ENCODE peak calls at places on chromosomes 2 and 18, in eight cellular contexts. H is A549, A is heart left ventricle, K is stomach, L is right lobe of liver, G is Peyer's patch, T is lower leg skin, Q is uterus. Y is an unnamed sample.

GRCh38 chr2:102187191-102188150 is 648 bp downstream of the IL1RL2 start:
- DNase-seq in L (peak), H (no peak), A (peak), K (peak), Q (peak), T (peak), G (peak), Y (peak)

GRCh38 chr2:43877782-43878464 is 39.2 kb downstream of the ABCG8 start:
- DNase-seq in K (peak), Q (peak), G (peak), T (peak), A (peak), L (peak), H (peak), Y (no peak)

GRCh38 chr18:64474279-64474678 is 325.4 kb upstream of the LINC00305 start:
- DNase-seq in G (no peak), T (no peak), K (no peak), H (no peak), Q (no peak), A (no peak), L (no peak), Y (no peak)

GRCh38 chr18:73352546-73352945 is 484.8 kb upstream of the NETO1 start:
- DNase-seq in K (no peak), A (peak), L (no peak), T (no peak), Q (no peak), H (no peak), G (no peak), Y (no peak)

GRCh38 chr2:236338495-236339184 is 74.4 kb upstream of the ASB18 start:
- DNase-seq in G (no peak), A (peak), K (no peak), Q (no peak), L (no peak), H (no peak), T (peak), Y (no peak)

GRCh38 chr2:73907840-73908452 is 15.1 kb downstream of the ACTG2 start:
- DNase-seq in T (peak), K (no peak), G (no peak), Q (no peak), A (no peak), H (peak), L (no peak), Y (no peak)

GRCh38 chr2:109166811-109167210 is 37.8 kb downstream of the SH3RF3 start:
- DNase-seq in G (no peak), T (peak), K (no peak), A (no peak), L (no peak), H (no peak), Q (no peak), Y (no peak)

GRCh38 chr2:156459720-156460119 is 23.5 kb downstream of the GPD2 start:
- DNase-seq in Q (no peak), T (no peak), L (no peak), G (no peak), K (peak), A (peak), H (no peak), Y (no peak)

GRCh38 chr18:8011906-8012305 is 444.8 kb downstream of the PTPRM start:
- DNase-seq in H (no peak), K (no peak), L (no peak), T (no peak), Q (no peak), A (no peak), G (no peak), Y (no peak)

GRCh38 chr18:2002178-2002577 is 569.1 kb downstream of the METTL4 start:
- DNase-seq in T (no peak), A (no peak), G (no peak), L (no peak), H (no peak), K (no peak), Q (no peak), Y (no peak)

GRCh38 chr2:182444170-182444569 is 17.3 kb upstream of the PDE1A start:
- DNase-seq in A (no peak), T (no peak), G (no peak), K (no peak), L (no peak), Q (no peak), H (no peak), Y (no peak)

GRCh38 chr2:80454628-80455027 is 150.1 kb upstream of the LRRTM1 start:
- DNase-seq in A (peak), L (no peak), K (no peak), G (no peak), H (no peak), Q (no peak), T (no peak), Y (no peak)

GRCh38 chr18:74420926-74421325 is 36.2 kb downstream of the DIPK1C start:
- DNase-seq in H (no peak), Q (no peak), K (no peak), L (no peak), A (no peak), T (no peak), G (no peak), Y (no peak)

GRCh38 chr2:235170536-235171510 is 219.0 kb downstream of the SH3BP4 start:
- DNase-seq in G (no peak), H (peak), T (no peak), Q (no peak), A (no peak), L (no peak), K (no peak), Y (no peak)

GRCh38 chr2:142857247-142858154 is 20.0 kb upstream of the KYNU start:
- DNase-seq in T (no peak), L (no peak), G (no peak), K (no peak), Q (no peak), H (no peak), A (no peak), Y (no peak)

GRCh38 chr18:29779096-29779495 is 1263.4 kb downstream of the DSC3 start:
- DNase-seq in A (no peak), G (no peak), H (no peak), L (no peak), K (no peak), Q (no peak), T (no peak), Y (no peak)

GRCh38 chr2:118417417-118418125 is 329.3 kb downstream of the INSIG2 start:
- DNase-seq in H (no peak), A (no peak), L (no peak), Q (no peak), G (no peak), T (no peak), K (no peak), Y (no peak)

GRCh38 chr2:16656784-16657391 is 8.7 kb downstream of the CYRIA start:
- DNase-seq in A (peak), G (no peak), Q (no peak), L (peak), T (peak), H (no peak), K (no peak), Y (no peak)

GRCh38 chr2:195659114-195659513 is 2.1 kb downstream of the SLC39A10 start:
- DNase-seq in H (peak), L (no peak), K (no peak), Q (no peak), A (no peak), G (no peak), T (no peak), Y (no peak)

GRCh38 chr2:206846331-206846730 is 80.9 kb downstream of the FASTKD2 start:
- DNase-seq in A (no peak), H (no peak), Q (no peak), K (no peak), T (no peak), G (no peak), L (no peak), Y (no peak)

GRCh38 chr2:175218551-175218950 is 37.0 kb upstream of the ATP5MC3 start:
- DNase-seq in T (no peak), G (no peak), A (no peak), Q (no peak), K (no peak), H (no peak), L (no peak), Y (no peak)

GRCh38 chr2:74374509-74375205 is 5.5 kb downstream of the DCTN1 start:
- DNase-seq in Q (peak), K (peak), G (peak), T (no peak), H (peak), A (peak), L (no peak), Y (peak)

GRCh38 chr18:75592527-75592926 is 165.0 kb upstream of the SMIM21 start:
- DNase-seq in H (peak), T (no peak), Q (no peak), A (no peak), G (no peak), K (no peak), L (no peak), Y (no peak)

GRCh38 chr2:141942006-141942789 is 188.6 kb downstream of the LRP1B start:
- DNase-seq in H (no peak), Q (no peak), G (no peak), A (no peak), L (no peak), T (no peak), K (no peak), Y (no peak)

GRCh38 chr2:147488472-147488871 is 356.4 kb upstream of the ACVR2A start:
- DNase-seq in A (no peak), G (peak), K (no peak), L (no peak), H (no peak), T (no peak), Q (no peak), Y (no peak)

GRCh38 chr2:76447294-76447693 is 736.6 kb upstream of the GCFC2 start:
- DNase-seq in A (no peak), L (no peak), G (no peak), K (no peak), T (no peak), H (no peak), Q (no peak), Y (no peak)

GRCh38 chr2:101794141-101794540 is 96.6 kb downstream of the MAP4K4 start:
- DNase-seq in T (no peak), K (no peak), H (no peak), Q (no peak), L (no peak), G (no peak), A (no peak), Y (no peak)

GRCh38 chr2:68716948-68717661 is 17.5 kb upstream of the ARHGAP25 start:
- DNase-seq in L (no peak), K (no peak), G (no peak), Q (no peak), H (no peak), T (no peak), A (no peak), Y (no peak)

GRCh38 chr2:149601141-149601796 is 13.7 kb upstream of the MMADHC start:
- DNase-seq in L (no peak), H (no peak), T (no peak), Q (no peak), A (no peak), G (no peak), K (no peak), Y (no peak)

GRCh38 chr2:28117104-28117596 is 226.6 kb downstream of the BABAM2 start:
- DNase-seq in G (no peak), T (no peak), K (no peak), A (no peak), H (peak), Q (no peak), L (no peak), Y (no peak)

GRCh38 chr18:23951206-23951605 is 63.3 kb upstream of the TTC39C start:
- DNase-seq in A (no peak), K (no peak), G (no peak), T (no peak), Q (no peak), L (no peak), H (no peak), Y (no peak)

DNA sequence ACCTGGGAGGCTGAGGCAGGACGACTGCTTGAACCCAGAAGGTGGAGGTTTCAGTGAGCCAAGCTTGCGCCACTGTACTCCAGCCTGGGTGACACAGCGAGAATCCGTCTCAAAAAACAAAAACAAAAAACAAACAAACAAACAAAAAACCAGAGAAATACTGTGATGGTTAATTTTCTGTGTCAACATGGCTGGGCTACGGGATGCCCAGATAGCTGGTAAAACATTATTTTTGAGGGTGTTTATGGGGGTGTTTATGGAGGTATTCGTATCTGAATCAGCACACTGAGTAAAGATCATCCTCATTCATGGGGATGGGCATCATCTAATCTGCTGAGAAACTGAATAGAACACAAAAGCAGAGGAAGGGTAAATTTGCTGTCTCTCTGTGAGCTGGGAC is 40.8 kb upstream of the COX7A2L start:
- DNase-seq in H (no peak), T (no peak), L (no peak), Q (no peak), K (no peak), G (no peak), A (no peak), Y (no peak)
- TF ChIP-seq POLR2A in H (no peak), T (no peak), L (no peak), Q (no peak), K (no peak), G (no peak), A (no peak), Y (no peak)

GRCh38 chr18:79241755-79242154 is 154.0 kb upstream of the NFATC1 start:
- DNase-seq in T (no peak), L (no peak), K (no peak), H (no peak), A (no peak), Q (no peak), G (no peak), Y (no peak)

GRCh38 chr18:79242246-79242645 is 153.5 kb upstream of the NFATC1 start:
- DNase-seq in A (no peak), T (no peak), G (no peak), K (no peak), H (no peak), Q (no peak), L (no peak), Y (no peak)

GRCh38 chr18:79248495-79249078 is 147.1 kb upstream of the NFATC1 start:
- DNase-seq in T (no peak), H (no peak), A (no peak), G (no peak), Q (no peak), L (no peak), K (no peak), Y (no peak)

GRCh38 chr18:79246309-79247108 is 149.2 kb upstream of the NFATC1 start:
- DNase-seq in L (peak), T (peak), K (peak), G (peak), A (peak), Q (peak), H (peak), Y (peak)

DNA sequence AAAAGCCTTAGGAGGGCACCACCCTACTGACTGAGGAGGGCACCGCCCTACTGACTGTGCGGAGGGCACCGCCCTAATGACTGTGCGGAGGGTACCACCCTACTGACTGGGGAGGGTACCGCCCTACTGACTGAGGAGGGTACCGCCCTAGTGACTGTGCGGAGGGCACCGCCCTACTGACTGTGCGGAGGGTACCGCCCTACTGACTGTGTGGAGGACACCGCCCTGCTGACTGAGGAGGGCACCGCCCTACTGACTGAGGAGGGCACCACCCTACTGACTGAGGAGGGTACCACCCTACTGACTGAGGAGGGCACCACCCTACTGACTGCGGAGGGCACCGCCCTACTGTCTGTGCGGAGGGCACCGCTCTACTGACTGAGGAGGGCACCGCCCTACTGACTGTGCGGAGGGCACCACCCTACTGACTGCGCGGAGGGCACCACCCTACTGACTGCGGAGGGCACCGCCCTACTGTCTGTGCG is 150.2 kb upstream of the NFATC1 start:
- DNase-seq in K (no peak), L (no peak), G (no peak), T (no peak), Q (no peak), H (peak), A (no peak), Y (no peak)
- H3K4me3 ChIP-seq in K (no peak), L (no peak), G (no peak), T (no peak), Q (no peak), H (peak), A (no peak), Y (no peak)

DNA sequence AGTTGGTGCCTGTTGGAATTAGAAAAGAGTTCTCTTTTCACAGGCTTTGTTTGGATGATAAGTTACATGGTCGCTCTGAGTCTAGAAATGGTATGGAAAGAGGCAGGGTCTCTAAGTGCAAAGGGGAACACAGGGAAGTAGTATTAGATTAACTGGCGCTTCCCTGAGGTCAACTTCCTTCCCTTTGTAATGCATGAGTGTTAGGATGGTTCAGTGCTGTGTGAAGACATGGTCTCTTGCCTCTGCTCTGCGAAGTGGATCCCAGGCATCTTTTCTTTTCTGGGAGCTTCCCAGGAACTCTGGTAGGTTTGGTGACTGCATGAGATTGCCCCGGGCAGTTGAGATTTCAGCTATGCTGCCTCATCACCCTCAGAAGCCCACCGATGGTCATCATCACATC is 170.3 kb downstream of the MIB1 start:
- DNase-seq in H (no peak), K (no peak), L (no peak), Q (no peak), G (no peak), T (no peak), A (no peak), Y (no peak)
- TF ChIP-seq POLR2A in H (no peak), K (no peak), L (no peak), Q (no peak), G (no peak), T (no peak), A (no peak), Y (no peak)

GRCh38 chr2:100262043-100262442 is 60.3 kb downstream of the LONRF2 start:
- DNase-seq in A (no peak), H (no peak), G (no peak), K (no peak), L (no peak), T (no peak), Q (no peak), Y (no peak)
- H3K4me3 ChIP-seq in A (no peak), H (no peak), G (no peak), K (no peak), L (no peak), T (no peak), Q (no peak), Y (no peak)

GRCh38 chr2:159287733-159288132 is 1.2 kb upstream of the WDSUB1 start:
- DNase-seq in K (no peak), G (no peak), T (no peak), H (no peak), L (no peak), A (no peak), Q (no peak), Y (no peak)

GRCh38 chr2:159283529-159283928 is 3.0 kb downstream of the WDSUB1 start:
- DNase-seq in Q (no peak), K (no peak), L (no peak), T (no peak), H (no peak), G (no peak), A (no peak), Y (no peak)

GRCh38 chr2:159285433-159285832 is 1.1 kb downstream of the WDSUB1 start:
- DNase-seq in L (no peak), A (no peak), K (no peak), G (no peak), T (no peak), H (no peak), Q (no peak), Y (no peak)

GRCh38 chr2:159285929-159286708 is at the start of gene WDSUB1:
- DNase-seq in T (peak), H (peak), L (peak), Q (peak), A (peak), G (peak), K (peak), Y (peak)

DNA sequence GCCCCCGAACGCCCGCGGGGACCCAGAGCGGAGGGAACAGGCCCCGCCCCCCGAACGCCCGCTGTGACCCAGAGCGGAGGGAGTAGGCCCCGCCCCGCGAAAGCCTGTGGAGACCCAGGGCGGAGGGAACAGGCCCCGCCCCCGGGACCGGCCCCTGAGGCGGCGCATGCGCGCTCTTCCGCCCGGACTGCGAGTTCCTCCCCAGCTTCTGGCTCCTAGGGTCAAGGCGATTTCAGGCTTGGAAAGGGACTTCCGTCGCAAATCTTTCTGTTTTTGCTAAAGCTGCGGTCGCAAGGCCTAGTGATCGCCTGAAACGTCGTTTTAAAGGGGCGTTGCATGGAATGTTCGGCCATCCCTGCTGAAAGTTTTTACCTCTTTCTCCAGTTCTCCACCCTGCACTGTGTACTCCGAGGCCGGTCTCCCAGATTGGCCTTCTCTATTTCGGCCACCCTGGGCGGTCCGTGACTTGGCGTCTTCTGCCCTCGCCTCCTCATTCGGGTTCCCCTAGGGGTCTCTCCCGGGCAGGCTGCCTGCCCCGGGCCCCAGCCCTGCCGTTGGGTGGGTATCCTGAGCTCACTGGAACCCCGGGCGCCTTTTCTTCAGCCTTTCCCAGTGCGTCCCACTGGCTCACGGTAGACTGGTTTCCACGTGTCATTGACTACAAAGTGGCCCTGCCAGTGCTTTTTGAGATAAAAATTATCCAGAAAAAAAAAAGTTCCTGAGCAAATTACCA is 372 bp upstream of the WDSUB1 start:
- DNase-seq in Q (peak), A (peak), H (peak), L (peak), T (peak), K (peak), G (peak), Y (peak)
- TF ChIP-seq POLR2A in Q (peak), A (peak), H (peak), L (peak), T (no peak), K (no peak), G (no peak), Y (peak)

DNA sequence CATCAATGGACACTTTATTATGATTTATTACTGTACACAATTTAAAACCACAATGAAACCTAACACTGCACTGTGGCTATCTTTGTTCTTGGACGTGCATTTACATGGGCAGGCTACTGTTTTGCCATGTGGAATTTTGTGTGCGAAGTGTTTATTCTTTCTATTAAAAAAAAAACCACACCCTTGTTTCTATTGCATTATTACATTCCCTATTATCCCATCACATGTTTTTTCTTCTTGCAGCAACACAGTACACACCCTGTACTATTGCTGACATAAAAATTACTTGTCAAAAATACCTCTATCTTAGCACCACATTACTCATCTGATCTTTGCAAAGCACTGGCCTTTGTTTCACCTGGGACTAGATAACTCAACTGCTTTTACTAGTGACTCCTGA is 1.5 kb downstream of the RNF152 start:
- DNase-seq in H (no peak), L (no peak), G (no peak), K (no peak), Q (no peak), A (no peak), T (no peak), Y (no peak)
- H3K4me3 ChIP-seq in H (no peak), L (no peak), G (no peak), K (peak), Q (peak), A (no peak), T (no peak), Y (no peak)

Y was measured in tibial nerve.